ENCODE peak calls at places on chromosome 3, in eight cellular contexts. X is EH, D is hypothalamus, N is NCI-H524, I is left cardiac atrium, M is activated B cell treated with CpG ODN at 0.5 μM for 24 hours, Q is foreskin fibroblast, C is iPS-NIHi11. L is an unnamed sample.

GRCh38 chr3:126646662-126647061 is 8.3 kb downstream of the TXNRD3 start:
- DNase-seq in N (no peak), I (no peak), X (peak), M (no peak), D (no peak), Q (no peak), C (no peak), L (no peak)

GRCh38 chr3:32421991-32422859 is 30.6 kb downstream of the CMTM7 start:
- DNase-seq in M (no peak), C (peak), X (peak), N (no peak), I (peak), Q (peak), D (peak), L (no peak)

GRCh38 chr3:84906065-84906464 is 52.7 kb upstream of the CADM2 start:
- DNase-seq in C (no peak), N (no peak), X (no peak), D (no peak), M (no peak), I (no peak), Q (no peak), L (no peak)

GRCh38 chr3:167732313-167733065 is 2.2 kb downstream of the PDCD10 start:
- DNase-seq in X (no peak), Q (peak), N (no peak), C (no peak), I (no peak), D (no peak), M (no peak), L (no peak)

GRCh38 chr3:12831582-12831866 is 9.8 kb downstream of the RPL32 start:
- DNase-seq in Q (no peak), N (no peak), M (no peak), D (no peak), C (no peak), X (no peak), I (no peak), L (no peak)

GRCh38 chr3:197527569-197527968 is 28.2 kb downstream of the BDH1 start:
- DNase-seq in M (no peak), Q (no peak), X (no peak), I (no peak), C (no peak), D (no peak), N (no peak), L (no peak)

GRCh38 chr3:44926172-44926571 is 49.8 kb downstream of the ZDHHC3 start:
- DNase-seq in I (no peak), X (no peak), M (no peak), C (no peak), N (no peak), Q (no peak), D (no peak), L (no peak)

GRCh38 chr3:185089751-185090150 is 63.1 kb downstream of the C3orf70 start:
- DNase-seq in M (no peak), I (no peak), D (no peak), N (no peak), C (no peak), Q (no peak), X (no peak), L (no peak)

GRCh38 chr3:47108546-47108945 is 55.4 kb downstream of the SETD2 start:
- DNase-seq in Q (no peak), M (no peak), X (peak), C (peak), I (no peak), N (no peak), D (no peak), L (no peak)

GRCh38 chr3:138493804-138494606 is 59.6 kb downstream of the ESYT3 start:
- DNase-seq in Q (peak), N (no peak), X (peak), I (no peak), M (no peak), C (no peak), D (no peak), L (no peak)

GRCh38 chr3:159418571-159419526 is 569.8 kb upstream of the IL12A start:
- DNase-seq in C (no peak), I (no peak), X (peak), N (no peak), D (no peak), M (no peak), Q (peak), L (no peak)

GRCh38 chr3:55434789-55435188 is 52.3 kb downstream of the WNT5A start:
- DNase-seq in N (peak), M (no peak), C (peak), Q (peak), D (no peak), X (peak), I (no peak), L (no peak)

GRCh38 chr3:146164951-146165350 is 4.0 kb upstream of the PLOD2 start:
- DNase-seq in Q (no peak), X (no peak), M (no peak), C (no peak), N (no peak), D (no peak), I (no peak), L (no peak)

GRCh38 chr3:45993421-45994027 is 2.1 kb downstream of the FYCO1 start:
- DNase-seq in X (peak), C (no peak), D (no peak), Q (peak), I (no peak), N (no peak), M (no peak), L (no peak)

L was measured in CD8-positive, alpha-beta T cell.